ENCODE peak calls at places on chromosomes 12 and 14, in six cellular contexts. H is right lobe of liver, A is GM12865, F is brain microvascular endothelial cell, Q is epithelial cell of esophagus, D is psoas muscle. E is an unnamed sample.

GRCh38 chr12:123532021-123532420 is 1.5 kb downstream of the RILPL1 start:
- DNase-seq in H (no peak), A (peak; percentile 55), F (no peak), Q (peak; percentile 16), D (no peak), E (no peak)

GRCh38 chr14:39265032-39265431 is 31.3 kb downstream of the MIA2 start:
- DNase-seq in H (no peak), A (no peak), F (peak; percentile 20), Q (peak; percentile 76), D (no peak), E (no peak)

GRCh38 chr12:132356686-132357622 is 27.6 kb upstream of the GALNT9 start:
- DNase-seq in H (peak; percentile 35), A (no peak), F (peak; percentile 60), Q (peak; percentile 4), D (no peak), E (peak; percentile 56)

GRCh38 chr12:107600596-107601144 is 84.9 kb upstream of the PWP1 start:
- DNase-seq in H (no peak), A (no peak), F (no peak), Q (no peak), D (no peak), E (no peak)

GRCh38 chr12:131740626-131741025 is 29.7 kb downstream of the SFSWAP start:
- DNase-seq in H (no peak), A (no peak), F (no peak), Q (no peak), D (no peak), E (no peak)

GRCh38 chr14:60233251-60233650 is 15.8 kb upstream of the PPM1A start:
- DNase-seq in H (no peak), A (no peak), F (no peak), Q (no peak), D (no peak), E (no peak)

GRCh38 chr14:64723691-64724577 is 19.7 kb downstream of the PLEKHG3 start:
- DNase-seq in H (peak; percentile 29), A (no peak), F (no peak), Q (peak; percentile 88), D (no peak), E (no peak)

GRCh38 chr14:22500954-22501353 is 88.1 kb downstream of the DAD1 start:
- DNase-seq in H (no peak), A (no peak), F (no peak), Q (no peak), D (no peak), E (no peak)

GRCh38 chr14:94612580-94613554 is 676 bp downstream of the SERPINA3 start:
- DNase-seq in H (no peak), A (no peak), F (no peak), Q (no peak), D (no peak), E (peak; percentile 75)

GRCh38 chr14:104436741-104437701 is 142.5 kb upstream of the C14orf180 start:
- DNase-seq in H (no peak), A (no peak), F (no peak), Q (no peak), D (no peak), E (no peak)

GRCh38 chr12:49369723-49370145 is 2.5 kb downstream of the SPATS2 start:
- DNase-seq in H (no peak), A (peak; percentile 89), F (no peak), Q (peak; percentile 52), D (peak; percentile 34), E (peak; percentile 28)

GRCh38 chr12:68944296-68945076 is 11.5 kb upstream of the CPM start:
- DNase-seq in H (no peak), A (no peak), F (no peak), Q (peak; percentile 11), D (no peak), E (no peak)

GRCh38 chr14:65110525-65110924 is 8.2 kb upstream of the MAX start:
- DNase-seq in H (no peak), A (no peak), F (no peak), Q (no peak), D (no peak), E (no peak)

GRCh38 chr12:108129017-108129812 is at the start of gene WSCD2:
- DNase-seq in H (peak; percentile 59), A (peak; percentile 15), F (peak; percentile 1), Q (peak; percentile 27), D (peak; percentile 54), E (peak; percentile 79)

GRCh38 chr14:95151561-95151960 is 5.8 kb downstream of the DICER1 start:
- DNase-seq in H (no peak), A (no peak), F (no peak), Q (no peak), D (no peak), E (no peak)

GRCh38 chr12:129423041-129423580 is 480.7 kb downstream of the TMEM132D start:
- DNase-seq in H (no peak), A (no peak), F (no peak), Q (no peak), D (no peak), E (no peak)

GRCh38 chr12:1863823-1864222 is 43.5 kb downstream of the LRTM2 start:
- DNase-seq in H (no peak), A (no peak), F (no peak), Q (no peak), D (no peak), E (no peak)

GRCh38 chr12:75910452-75910722 is 121.2 kb downstream of the PHLDA1 start:
- DNase-seq in H (no peak), A (no peak), F (no peak), Q (no peak), D (no peak), E (no peak)

GRCh38 chr14:50775357-50775756 is 55.6 kb downstream of the NIN start:
- DNase-seq in H (no peak), A (no peak), F (no peak), Q (peak; percentile 80), D (no peak), E (no peak)

GRCh38 chr14:49875640-49876198 is 17.2 kb upstream of the ARF6 start:
- DNase-seq in H (peak; percentile 62), A (no peak), F (no peak), Q (no peak), D (no peak), E (no peak)

GRCh38 chr12:109910969-109911348 is 10.9 kb downstream of the TCHP start:
- DNase-seq in H (peak; percentile 69), A (peak; percentile 42), F (peak; percentile 32), Q (peak; percentile 59), D (no peak), E (no peak)

GRCh38 chr12:121523741-121524140 is 57.1 kb downstream of the KDM2B start:
- DNase-seq in H (no peak), A (peak; percentile 78), F (no peak), Q (no peak), D (no peak), E (no peak)

GRCh38 chr12:21940549-21940948 is 677 bp downstream of the ABCC9 start:
- DNase-seq in H (no peak), A (no peak), F (no peak), Q (no peak), D (no peak), E (peak; percentile 20)

GRCh38 chr14:102927878-102928411 is 5.5 kb downstream of the AMN start:
- DNase-seq in H (no peak), A (no peak), F (no peak), Q (no peak), D (no peak), E (no peak)

GRCh38 chr14:69613312-69614073 is 2.1 kb downstream of the SUSD6 start:
- DNase-seq in H (no peak), A (peak; percentile 39), F (no peak), Q (no peak), D (no peak), E (no peak)
- H3K4me3 ChIP-seq in H (no peak overlapping the region), A (peak overlapping the region; percentile 61), F (no peak overlapping the region), Q (peak overlapping the region; percentile 79), D (peak overlapping the region; percentile 83), E (peak overlapping the region; percentile 98)

GRCh38 chr12:53624453-53624852 is 1.7 kb downstream of the ATF7 start:
- DNase-seq in H (no peak), A (no peak), F (no peak), Q (peak; percentile 45), D (no peak), E (no peak)

GRCh38 chr12:53624956-53625355 is 1.2 kb downstream of the ATF7 start:
- DNase-seq in H (no peak), A (no peak), F (no peak), Q (no peak), D (no peak), E (no peak)

GRCh38 chr12:53622724-53623123 is 3.5 kb downstream of the ATF7 start:
- DNase-seq in H (no peak), A (no peak), F (no peak), Q (no peak), D (no peak), E (no peak)

GRCh38 chr12:53623526-53623925 is 2.7 kb downstream of the ATF7 start:
- DNase-seq in H (no peak), A (no peak), F (peak; percentile 52), Q (peak; percentile 65), D (no peak), E (no peak)

DNA sequence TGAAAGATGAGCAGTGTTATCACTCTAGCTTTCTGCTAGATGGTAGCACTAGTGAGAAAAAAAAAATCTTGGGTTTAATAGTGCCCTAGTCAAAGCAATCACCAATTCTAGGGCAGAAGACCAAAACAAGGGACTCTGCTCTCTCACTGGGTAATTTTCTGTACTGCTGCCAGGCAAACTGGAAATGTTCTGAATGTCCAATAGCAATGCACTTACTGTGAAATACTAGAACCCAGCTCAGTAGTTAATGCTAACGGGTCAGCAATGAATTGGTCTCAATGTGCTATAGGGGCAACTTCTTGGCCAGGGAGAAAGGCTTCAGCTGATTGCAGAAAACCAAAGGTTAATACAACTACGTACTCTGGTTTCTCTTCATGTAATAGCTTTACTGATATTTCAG is 2.2 kb downstream of the ATF7 start:
- DNase-seq in H (no peak), A (no peak), F (peak; percentile 27), Q (peak; percentile 10), D (no peak), E (no peak)
- H3K4me3 ChIP-seq in H (peak overlapping the region; percentile 74), A (peak overlapping the region; percentile 86), F (peak overlapping the region; percentile 83), Q (peak overlapping the region; percentile 90), D (peak overlapping the region; percentile 77), E (peak overlapping the region; percentile 63)

GRCh38 chr12:57838594-57839302 is 7.8 kb downstream of the CTDSP2 start:
- DNase-seq in H (no peak), A (peak; percentile 73), F (no peak), Q (no peak), D (no peak), E (no peak)
- H3K4me3 ChIP-seq in H (no peak overlapping the region), A (peak overlapping the region; percentile 23), F (no peak overlapping the region), Q (no peak overlapping the region), D (peak overlapping the region; percentile 96), E (no peak overlapping the region)

DNA sequence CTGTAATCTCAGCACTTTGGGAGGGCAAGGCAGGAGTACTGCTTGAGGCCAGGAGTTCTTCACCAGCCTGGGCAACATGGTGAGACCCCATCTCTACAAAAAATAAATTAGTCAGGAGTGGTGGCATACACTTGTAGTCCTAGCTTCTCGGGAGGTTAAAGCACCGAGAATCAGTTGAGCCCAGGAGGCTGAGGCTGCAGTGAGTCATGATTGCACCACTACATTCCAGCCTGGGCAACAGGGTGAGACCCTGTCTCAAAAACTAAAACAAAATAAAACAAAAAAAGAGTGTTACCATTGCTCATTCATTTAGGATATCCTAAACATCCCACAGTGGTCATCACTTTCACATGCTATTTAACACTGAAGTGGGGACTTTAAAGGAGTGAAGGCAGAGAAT is 7.8 kb downstream of the NEK9 start:
- DNase-seq in H (no peak), A (no peak), F (peak; percentile 22), Q (peak; percentile 29), D (no peak), E (no peak)
- H3K4me3 ChIP-seq in H (no peak overlapping the region), A (no peak overlapping the region), F (no peak overlapping the region), Q (no peak overlapping the region), D (no peak overlapping the region), E (no peak overlapping the region)

E was measured in right cardiac atrium.